ENCODE peak calls at places on chromosomes 16 and 17, in ten cellular contexts. B, M, H, D, T, C, Y, A, U and P are unnamed samples. For H3K4me1, the result is how much of the 10 kb centered on the place peaks cover.

GRCh38 chr17:36869856-36870617 is 67.2 kb upstream of the LHX1 start:
- DNase-seq in M (peak), B (no peak), D (no peak), C (no peak), H (no peak), T (no peak), U (no peak), Y (no peak), A (no peak), P (no peak)

GRCh38 chr17:31112001-31112661 is 17.4 kb downstream of the NF1 start:
- DNase-seq in T (no peak), A (no peak), M (no peak), U (no peak), B (no peak), D (no peak), H (no peak), Y (no peak), C (no peak), P (no peak)

GRCh38 chr17:66283971-66284370 is 18.4 kb upstream of the PRKCA start:
- DNase-seq in C (no peak), Y (no peak), D (no peak), A (no peak), U (no peak), M (no peak), H (no peak), B (no peak), T (no peak), P (no peak)

GRCh38 chr17:36089888-36090836 is at the start of gene CCL3:
- DNase-seq in B (no peak), A (no peak), H (no peak), D (peak), M (no peak), T (no peak), U (no peak), C (no peak), Y (no peak), P (no peak)

GRCh38 chr16:65376601-65377000 is 254.7 kb upstream of the CDH11 start:
- DNase-seq in Y (no peak), H (no peak), U (no peak), C (no peak), B (no peak), D (no peak), T (no peak), M (no peak), A (no peak), P (no peak)

GRCh38 chr17:79794659-79795511 is 2.0 kb downstream of the CBX8 start:
- DNase-seq in C (no peak), T (no peak), A (no peak), D (no peak), M (no peak), B (peak), H (no peak), U (no peak), Y (no peak), P (no peak)

GRCh38 chr16:74888888-74889287 is 96.0 kb downstream of the WDR59 start:
- DNase-seq in A (no peak), B (no peak), H (no peak), Y (no peak), U (no peak), D (no peak), M (no peak), T (no peak), C (no peak), P (no peak)

GRCh38 chr17:41404024-41404651 is 6.7 kb upstream of the KRT31 start:
- DNase-seq in Y (no peak), M (peak), D (peak), U (no peak), T (peak), A (no peak), C (no peak), H (no peak), B (no peak), P (no peak)

GRCh38 chr16:19088341-19088916 is 21.0 kb downstream of the COQ7 start:
- DNase-seq in H (no peak), C (no peak), T (no peak), D (no peak), Y (no peak), M (no peak), A (no peak), U (no peak), B (no peak), P (no peak)

GRCh38 chr17:44044092-44044491 is 22.4 kb downstream of the LSM12 start:
- DNase-seq in C (no peak), B (no peak), Y (no peak), D (no peak), T (no peak), H (no peak), M (no peak), A (no peak), U (no peak), P (no peak)

GRCh38 chr16:2592786-2593185 is 55.0 kb downstream of the PDPK1 start:
- DNase-seq in D (no peak), A (no peak), T (no peak), C (no peak), H (no peak), B (no peak), Y (no peak), M (no peak), U (peak), P (peak)

GRCh38 chr17:73595068-73595865 is 49.0 kb downstream of the SDK2 start:
- DNase-seq in H (peak), D (peak), B (peak), U (peak), T (peak), Y (no peak), C (no peak), A (no peak), M (peak), P (no peak)

GRCh38 chr17:79814966-79815835 is 18.3 kb upstream of the CBX8 start:
- DNase-seq in Y (no peak), U (no peak), T (no peak), H (peak), D (no peak), C (no peak), B (peak), A (no peak), M (no peak), P (peak)

GRCh38 chr16:22177968-22178934 is 15.9 kb downstream of the SDR42E2 start:
- DNase-seq in A (no peak), U (no peak), Y (no peak), D (no peak), T (no peak), H (no peak), B (no peak), M (no peak), C (no peak), P (no peak)

GRCh38 chr16:30662449-30662848 is 4.2 kb downstream of the FBRS start:
- DNase-seq in T (no peak), C (no peak), H (no peak), M (no peak), Y (no peak), D (no peak), A (no peak), U (no peak), B (no peak), P (no peak)

GRCh38 chr17:12605222-12605621 is 60.5 kb upstream of the MYOCD start:
- DNase-seq in B (no peak), U (no peak), A (no peak), C (no peak), D (no peak), H (no peak), M (no peak), T (no peak), Y (no peak), P (no peak)

GRCh38 chr17:73910216-73910615 is 266.0 kb upstream of the SDK2 start:
- DNase-seq in D (no peak), A (no peak), T (no peak), B (no peak), M (no peak), U (no peak), Y (no peak), C (no peak), H (no peak), P (no peak)

GRCh38 chr17:68950725-68951124 is 4.5 kb downstream of the ABCA8 start:
- DNase-seq in B (no peak), A (no peak), U (no peak), T (no peak), H (no peak), C (no peak), Y (no peak), M (no peak), D (no peak), P (no peak)

GRCh38 chr17:1177099-1177996 is 2.4 kb downstream of the ABR start:
- DNase-seq in H (no peak), M (no peak), A (peak), B (no peak), D (peak), U (peak), T (no peak), C (no peak), Y (no peak), P (no peak)

GRCh38 chr17:8124350-8125195 is 667 bp upstream of the HES7 start:
- DNase-seq in H (no peak), D (no peak), A (no peak), U (no peak), M (no peak), Y (no peak), T (peak), B (peak), C (no peak), P (no peak)

GRCh38 chr17:75694536-75694935 is 26.7 kb upstream of the ITGB4 start:
- DNase-seq in B (no peak), T (no peak), M (no peak), C (no peak), H (no peak), A (no peak), D (no peak), Y (no peak), U (no peak), P (peak)

GRCh38 chr17:19359856-19360255 is 2.7 kb downstream of the B9D1 start:
- DNase-seq in Y (no peak), T (peak), C (no peak), M (no peak), A (no peak), U (no peak), B (no peak), H (no peak), D (no peak), P (peak)

DNA sequence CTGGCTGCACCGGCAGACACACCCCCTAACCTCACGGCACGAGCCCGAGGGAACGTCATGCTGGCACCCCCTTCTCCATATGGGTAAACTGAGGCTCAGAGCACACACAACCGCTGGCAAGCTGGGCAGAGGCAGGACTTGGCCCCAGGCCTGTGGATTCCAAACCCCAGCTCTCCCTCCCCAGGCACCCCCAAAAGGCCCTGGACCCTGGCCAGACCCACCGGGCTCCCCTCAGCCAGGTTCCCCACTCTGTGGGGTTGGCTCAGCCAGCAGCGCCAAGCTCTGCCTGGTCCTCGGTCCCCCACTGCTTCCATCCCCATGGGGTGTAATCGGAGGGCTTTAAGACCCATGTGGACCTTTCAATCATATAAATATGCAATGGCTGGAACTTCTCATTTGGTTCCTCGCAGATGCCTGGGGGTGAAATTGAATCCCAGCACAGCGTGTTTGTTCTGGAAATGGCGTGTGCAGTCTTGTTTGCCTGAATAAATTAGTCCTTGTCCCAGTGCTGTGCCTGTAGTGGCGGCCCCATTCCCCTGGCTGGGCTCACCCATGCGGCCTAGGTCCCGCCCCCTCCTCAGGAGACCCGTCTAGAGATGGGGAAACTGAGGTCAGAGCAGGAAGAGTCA is 57.1 kb downstream of the ZFPM1 start:
- DNase-seq in T (peak), U (peak), B (no peak), A (no peak), C (no peak), D (no peak), H (no peak), M (no peak), Y (no peak), P (no peak)
- H3K4me1 ChIP-seq in T (under half), U (under half), B (under half), A (under half), C (under half), D (under half), H (under half), M (under half), Y (under half), P (under half)

GRCh38 chr16:72168365-72168764 is 3.6 kb downstream of the PMFBP1 start:
- DNase-seq in Y (no peak), B (no peak), U (peak), H (no peak), C (no peak), A (no peak), T (no peak), D (no peak), M (no peak), P (no peak)
- H3K4me3 ChIP-seq in Y (no peak), B (no peak), U (no peak), H (no peak), C (no peak), A (no peak), T (no peak), D (no peak), M (no peak), P (no peak)

GRCh38 chr17:77470800-77471733 is 330.3 kb downstream of the SEC14L1 start:
- DNase-seq in Y (peak), M (peak), A (peak), D (peak), B (peak), U (peak), H (no peak), T (peak), C (no peak), P (no peak)

GRCh38 chr17:77473615-77474226 is 333.0 kb downstream of the SEC14L1 start:
- DNase-seq in C (no peak), A (no peak), B (no peak), U (no peak), M (no peak), D (no peak), T (no peak), H (no peak), Y (no peak), P (no peak)

GRCh38 chr17:77470330-77470786 is 329.6 kb downstream of the SEC14L1 start:
- DNase-seq in T (no peak), D (no peak), H (no peak), U (no peak), Y (no peak), M (no peak), A (no peak), B (no peak), C (no peak), P (no peak)

GRCh38 chr17:77472837-77473214 is 332.1 kb downstream of the SEC14L1 start:
- DNase-seq in T (no peak), U (no peak), D (peak), M (no peak), Y (no peak), C (no peak), B (no peak), A (no peak), H (no peak), P (no peak)

GRCh38 chr17:77471984-77472836 is 331.4 kb downstream of the SEC14L1 start:
- DNase-seq in A (peak), T (peak), U (peak), D (peak), Y (peak), B (peak), M (no peak), H (no peak), C (no peak), P (peak)
- H3K4me1 ChIP-seq in A (under half), T (under half), U (half or more), D (half or more), Y (half or more), B (half or more), M (half or more), H (half or more), C (under half), P (half or more)

GRCh38 chr16:81556715-81557284 is 112.2 kb downstream of the CMIP start:
- DNase-seq in T (no peak), Y (no peak), A (no peak), U (no peak), H (peak), B (no peak), C (no peak), M (no peak), D (no peak), P (no peak)

GRCh38 chr16:81553080-81553813 is 108.6 kb downstream of the CMIP start:
- DNase-seq in Y (no peak), H (no peak), C (no peak), D (no peak), U (peak), T (no peak), A (no peak), B (no peak), M (no peak), P (no peak)

GRCh38 chr16:81555660-81556059 is 111.1 kb downstream of the CMIP start:
- DNase-seq in A (no peak), M (no peak), T (no peak), U (no peak), C (no peak), D (no peak), Y (no peak), H (no peak), B (no peak), P (no peak)

GRCh38 chr16:81553814-81554675 is 109.4 kb downstream of the CMIP start:
- DNase-seq in B (no peak), C (no peak), T (no peak), H (no peak), D (no peak), U (no peak), Y (no peak), A (no peak), M (no peak), P (no peak)

GRCh38 chr16:81554993-81555392 is 110.4 kb downstream of the CMIP start:
- DNase-seq in T (no peak), Y (no peak), A (no peak), U (no peak), C (no peak), H (no peak), B (no peak), D (no peak), M (no peak), P (no peak)
- H3K4me3 ChIP-seq in T (no peak), Y (no peak), A (no peak), U (no peak), C (no peak), H (no peak), B (no peak), D (no peak), M (no peak), P (no peak)

GRCh38 chr16:49700928-49701685 is 154.8 kb downstream of the ZNF423 start:
- DNase-seq in M (no peak), Y (no peak), B (peak), H (no peak), D (no peak), C (no peak), T (no peak), A (no peak), U (no peak), P (no peak)
- H3K4me1 ChIP-seq in M (under half), Y (under half), B (half or more), H (under half), D (half or more), C (half or more), T (half or more), A (under half), U (under half), P (under half)

DNA sequence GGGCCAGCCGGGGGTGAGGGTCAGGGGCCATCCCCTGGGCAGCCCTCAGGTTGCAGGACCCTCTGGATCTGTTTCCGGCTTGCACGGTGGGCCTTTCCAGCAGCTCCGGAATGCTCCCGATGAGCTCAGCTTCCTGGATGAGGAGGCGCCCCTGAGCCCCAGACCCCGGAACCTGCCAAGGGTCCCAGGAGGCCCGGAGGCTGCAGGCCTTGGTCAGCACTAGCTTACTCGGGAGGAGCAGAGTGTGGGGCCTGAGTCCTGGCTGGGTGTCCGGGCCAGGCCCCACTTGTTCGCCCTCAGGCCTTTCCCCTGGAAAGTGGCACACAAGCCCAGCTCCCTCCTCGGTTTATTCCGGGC is 7.6 kb upstream of the C1QTNF8 start:
- DNase-seq in B (no peak), U (no peak), H (no peak), C (no peak), M (no peak), T (peak), D (no peak), A (no peak), Y (no peak), P (no peak)
- H3K4me3 ChIP-seq in B (peak), U (no peak), H (no peak), C (peak), M (no peak), T (peak), D (no peak), A (no peak), Y (peak), P (no peak)

DNA sequence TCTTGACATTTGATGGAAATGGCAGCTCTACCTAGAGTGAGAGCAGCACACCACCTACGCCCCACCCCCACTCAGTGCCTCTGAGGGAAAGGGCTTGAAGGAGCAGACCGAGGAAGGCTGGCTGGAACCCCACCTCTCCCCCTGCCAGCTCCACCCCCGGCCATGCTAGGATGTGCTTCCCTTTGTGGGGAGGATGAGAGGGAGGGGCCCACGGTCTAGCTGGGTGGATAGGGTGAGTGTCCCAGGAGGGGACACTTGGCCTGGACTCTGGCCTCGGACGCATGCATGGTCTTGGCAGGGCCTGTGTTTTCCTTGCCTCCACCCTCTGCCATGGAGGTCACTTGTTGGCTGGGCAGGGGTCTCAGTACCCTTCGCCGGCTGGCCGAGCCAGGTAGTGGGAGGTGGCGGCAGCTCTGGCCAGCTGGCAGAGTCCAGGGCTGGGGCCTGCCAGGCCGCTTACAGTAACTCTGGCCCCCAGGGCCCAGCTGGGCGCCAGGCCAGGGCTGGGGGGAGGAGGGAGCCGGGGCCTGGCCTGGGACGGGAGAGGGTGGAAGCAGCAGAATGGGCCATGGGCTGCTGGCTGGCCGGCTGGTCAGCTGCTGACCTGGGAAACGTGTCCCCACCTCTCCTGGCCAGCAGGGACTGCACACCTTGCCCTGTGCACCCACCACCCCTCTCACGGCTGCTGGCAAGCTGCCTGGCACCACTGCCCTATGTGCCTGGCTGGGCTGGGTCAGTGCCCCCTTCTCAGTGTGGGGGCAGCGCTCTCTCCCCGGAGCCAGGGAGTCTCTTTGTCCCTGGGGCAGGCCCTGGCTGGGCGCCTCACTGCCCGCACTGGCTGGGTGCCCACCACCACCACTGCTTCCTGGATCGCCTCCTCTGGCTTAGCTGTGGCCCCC is 23.0 kb downstream of the RARA start:
- DNase-seq in U (peak), H (peak), D (peak), A (peak), C (no peak), M (no peak), B (no peak), Y (no peak), T (no peak), P (peak)
- H3K4me1 ChIP-seq in U (half or more), H (half or more), D (half or more), A (under half), C (under half), M (half or more), B (under half), Y (under half), T (under half), P (half or more)

GRCh38 chr16:57167537-57167936 is 18.3 kb downstream of the PSME3IP1 start:
- DNase-seq in B (no peak), U (no peak), D (no peak), C (no peak), A (no peak), Y (no peak), H (no peak), M (no peak), T (no peak), P (no peak)
- H3K4me3 ChIP-seq in B (no peak), U (no peak), D (no peak), C (no peak), A (no peak), Y (no peak), H (no peak), M (no peak), T (no peak), P (no peak)